ENCODE peak calls at places on chromosome 2, in eight cellular contexts. F, V, H, A, Q, M, I and E are unnamed samples.

GRCh38 chr2:68747918-68748317 is 13.3 kb downstream of the ARHGAP25 start:
- DNase-seq in A (no peak), V (no peak), I (no peak), F (no peak), M (no peak), H (no peak), Q (no peak), E (no peak)

GRCh38 chr2:11716689-11717321 is 29.6 kb upstream of the LPIN1 start:
- DNase-seq in M (no peak), V (no peak), H (no peak), A (no peak), Q (no peak), I (no peak), F (no peak), E (peak; percentile 45)

GRCh38 chr2:105379741-105380186 is 19.1 kb downstream of the FHL2 start:
- DNase-seq in Q (no peak), F (no peak), H (no peak), A (no peak), M (peak; percentile 72), I (no peak), V (no peak), E (no peak)

GRCh38 chr2:120675460-120676130 is 60.1 kb upstream of the GLI2 start:
- DNase-seq in F (peak; percentile 79), Q (peak; percentile 47), A (peak; percentile 66), M (peak; percentile 43), H (no peak), V (peak; percentile 59), I (no peak), E (peak; percentile 50)

GRCh38 chr2:42392191-42392590 is 31.2 kb upstream of the COX7A2L start:
- DNase-seq in Q (no peak), V (no peak), F (no peak), A (no peak), I (no peak), H (no peak), M (no peak), E (no peak)

GRCh38 chr2:98912221-98912851 is 23.7 kb downstream of the CRACDL start:
- DNase-seq in H (no peak), I (no peak), M (peak; percentile 87), Q (no peak), V (no peak), A (peak; percentile 65), F (no peak), E (no peak)

GRCh38 chr2:72612614-72613160 is 213.1 kb downstream of the EXOC6B start:
- DNase-seq in V (no peak), Q (no peak), M (no peak), I (no peak), H (no peak), F (no peak), A (no peak), E (no peak)

GRCh38 chr2:53353372-53354111 is 414.1 kb upstream of the CHAC2 start:
- DNase-seq in F (no peak), H (no peak), V (no peak), I (no peak), A (no peak), M (no peak), Q (peak; percentile 73), E (no peak)

GRCh38 chr2:166239548-166239947 is 111.7 kb upstream of the SCN1A start:
- DNase-seq in M (peak; percentile 92), F (peak; percentile 37), I (no peak), Q (no peak), V (no peak), A (no peak), H (no peak), E (no peak)

DNA sequence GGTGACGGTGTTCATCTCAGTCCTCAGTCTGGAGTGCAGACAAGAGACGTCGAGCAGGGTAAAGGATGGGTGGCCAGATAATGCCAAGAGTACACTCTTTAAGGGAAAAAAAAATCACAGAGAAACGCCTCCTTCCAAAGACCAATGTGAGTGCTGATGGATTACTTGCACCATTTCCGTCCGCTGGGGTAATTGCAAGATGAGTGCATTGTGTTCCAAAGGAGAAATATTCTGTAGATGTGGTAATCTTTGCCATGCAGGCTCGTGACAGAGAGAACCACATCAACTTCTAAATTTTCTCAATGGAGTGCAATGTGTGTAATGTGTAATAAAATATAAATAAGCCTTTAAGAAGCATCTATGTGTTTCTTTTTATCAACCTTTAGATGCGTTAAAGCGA is 81.0 kb downstream of the KLHL29 start:
- DNase-seq in F (no peak), H (no peak), V (no peak), Q (no peak), M (no peak), A (no peak), I (no peak), E (no peak)
- TF ChIP-seq POLR2AphosphoS5 in F (no peak), H (no peak), V (no peak), Q (peak; percentile 5), M (no peak), A (no peak), I (no peak), E (no peak)

GRCh38 chr2:144358979-144359541 is 160.9 kb downstream of the ZEB2 start:
- DNase-seq in V (no peak), A (no peak), H (no peak), I (no peak), M (peak; percentile 57), Q (no peak), F (peak; percentile 55), E (no peak)
- TF ChIP-seq POLR2AphosphoS5 in V (peak; percentile 83), A (no peak), H (no peak), I (no peak), M (no peak), Q (no peak), F (peak; percentile 99), E (no peak)

GRCh38 chr2:54858021-54858681 is 134.7 kb downstream of the EML6 start:
- DNase-seq in I (no peak), V (no peak), F (no peak), H (peak; percentile 27), Q (no peak), M (no peak), A (no peak), E (peak; percentile 86)
- TF ChIP-seq POLR2AphosphoS5 in I (no peak), V (no peak), F (no peak), H (no peak), Q (no peak), M (no peak), A (no peak), E (no peak)

GRCh38 chr2:15937105-15937881 is 3.1 kb upstream of the MYCN start:
- DNase-seq in F (no peak), I (no peak), M (no peak), V (no peak), Q (no peak), A (no peak), H (no peak), E (no peak)

GRCh38 chr2:15937882-15938802 is 2.2 kb upstream of the MYCN start:
- DNase-seq in V (no peak), F (no peak), M (no peak), H (no peak), Q (no peak), A (no peak), I (no peak), E (no peak)

GRCh38 chr2:15935189-15935588 is 5.2 kb upstream of the MYCN start:
- DNase-seq in I (no peak), Q (no peak), H (no peak), A (no peak), M (no peak), F (no peak), V (no peak), E (no peak)

GRCh38 chr2:15935675-15936074 is 4.7 kb upstream of the MYCN start:
- DNase-seq in I (no peak), F (no peak), Q (no peak), V (no peak), A (no peak), H (no peak), M (no peak), E (no peak)

GRCh38 chr2:15936277-15937104 is 3.9 kb upstream of the MYCN start:
- DNase-seq in A (no peak), Q (no peak), H (no peak), I (no peak), F (no peak), V (no peak), M (no peak), E (no peak)
- TF ChIP-seq POLR2AphosphoS5 in A (no peak), Q (no peak), H (no peak), I (no peak), F (no peak), V (no peak), M (no peak), E (no peak)

DNA sequence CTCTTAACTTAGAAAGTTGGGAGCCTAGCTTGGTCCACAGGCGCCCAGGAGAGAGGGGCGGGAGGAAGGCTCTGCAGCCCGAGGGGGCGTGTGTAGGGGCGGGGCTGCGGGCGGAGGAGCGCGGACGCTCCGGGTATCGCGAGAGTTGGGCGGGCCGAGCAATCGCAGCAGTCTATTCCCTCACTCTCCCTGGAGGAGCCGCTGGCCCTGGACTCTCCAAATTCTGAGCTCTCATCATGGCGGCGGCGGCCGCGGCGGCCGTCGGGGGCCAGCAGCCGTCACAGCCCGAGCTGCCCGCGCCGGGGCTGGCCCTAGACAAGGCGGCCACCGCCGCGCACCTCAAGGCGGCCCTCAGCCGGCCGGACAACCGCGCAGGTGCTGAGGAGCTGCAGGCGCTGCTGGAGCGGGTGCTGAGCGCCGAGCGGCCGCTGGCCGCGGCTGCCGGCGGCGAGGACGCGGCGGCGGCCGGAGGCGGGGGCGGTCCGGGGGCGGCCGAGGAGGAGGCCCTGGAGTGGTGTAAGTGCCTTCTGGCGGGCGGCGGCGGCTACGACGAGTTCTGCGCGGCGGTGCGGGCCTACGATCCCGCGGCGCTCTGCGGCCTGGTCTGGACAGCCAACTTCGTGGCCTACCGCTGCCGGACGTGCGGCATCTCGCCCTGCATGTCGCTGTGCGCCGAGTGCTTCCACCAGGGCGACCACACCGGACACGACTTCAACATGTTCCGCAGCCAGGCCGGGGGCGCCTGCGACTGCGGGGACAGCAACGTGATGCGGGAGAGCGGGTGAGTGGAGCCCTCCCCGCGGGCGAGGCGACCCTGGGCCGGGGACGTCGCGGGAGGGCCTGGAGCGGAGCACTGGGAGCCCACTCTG is at the start of gene UBR3:
- DNase-seq in V (peak; percentile 89), F (peak; percentile 98), H (peak; percentile 83), Q (peak; percentile 95), I (no peak), A (peak; percentile 97), M (peak; percentile 94), E (peak; percentile 91)
- TF ChIP-seq POLR2AphosphoS5 in V (peak; percentile 64), F (peak; percentile 92), H (peak; percentile 34), Q (peak; percentile 91), I (peak; percentile 78), A (peak; percentile 91), M (peak; percentile 92), E (peak; percentile 91)

DNA sequence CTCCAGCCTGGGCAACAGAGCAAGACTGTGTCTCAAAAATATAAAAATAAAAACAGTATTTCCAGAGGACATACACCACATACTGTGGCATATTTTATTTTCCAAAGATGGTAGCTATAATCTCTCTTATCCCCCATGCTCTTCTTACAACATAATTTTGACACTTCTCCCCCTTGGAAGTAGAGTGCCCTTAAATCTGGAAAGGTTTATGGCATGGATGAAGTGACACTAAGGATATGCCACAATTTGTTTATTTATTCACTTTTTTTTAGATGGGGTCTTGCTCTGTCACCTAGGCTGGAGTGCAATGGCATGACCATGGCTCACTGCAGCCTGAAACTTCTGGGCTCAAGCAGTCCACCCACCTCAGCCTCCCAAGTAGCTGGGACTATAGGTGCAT is 56.7 kb downstream of the HNRNPLL start:
- DNase-seq in I (no peak), V (no peak), M (no peak), F (no peak), Q (no peak), A (no peak), H (no peak), E (no peak)
- TF ChIP-seq POLR2AphosphoS5 in I (no peak), V (no peak), M (no peak), F (no peak), Q (no peak), A (no peak), H (no peak), E (no peak)